ENCODE peak calls at places on chromosome 9, in five cellular contexts. One of them, this sample, is unnamed.

GRCh38 chr9:33468215-33468730 is 5.5 kb downstream of the NOL6 start:
- DNase-seq in HepG2: no peak
- DNase-seq in H1: no peak
- DNase-seq in K562: no peak
- DNase-seq in GM12878: no peak
- DNase-seq in this sample: no peak

GRCh38 chr9:107158321-107158720 is 124.8 kb upstream of the RAD23B start:
- DNase-seq in HepG2: peak
- DNase-seq in H1: peak
- DNase-seq in K562: no peak
- DNase-seq in GM12878: no peak
- DNase-seq in this sample: peak

GRCh38 chr9:32524558-32525461 is 1.2 kb downstream of the RIGI start:
- DNase-seq in HepG2: peak
- DNase-seq in H1: no peak
- DNase-seq in K562: no peak
- DNase-seq in GM12878: peak
- DNase-seq in this sample: peak

GRCh38 chr9:122580360-122580759 is 2.8 kb downstream of the OR1L8 start:
- DNase-seq in HepG2: no peak
- DNase-seq in H1: no peak
- DNase-seq in K562: peak
- DNase-seq in GM12878: no peak
- DNase-seq in this sample: no peak

GRCh38 chr9:124411514-124412227 is 3.6 kb downstream of the PSMB7 start:
- DNase-seq in HepG2: no peak
- DNase-seq in H1: no peak
- DNase-seq in K562: no peak
- DNase-seq in GM12878: no peak
- DNase-seq in this sample: no peak

GRCh38 chr9:130410443-130410842 is 34.3 kb upstream of the ASS1 start:
- DNase-seq in HepG2: no peak
- DNase-seq in H1: no peak
- DNase-seq in K562: no peak
- DNase-seq in GM12878: no peak
- DNase-seq in this sample: no peak

GRCh38 chr9:70936536-70936935 is 184.9 kb downstream of the TRPM3 start:
- DNase-seq in HepG2: no peak
- DNase-seq in H1: no peak
- DNase-seq in K562: no peak
- DNase-seq in GM12878: no peak
- DNase-seq in this sample: no peak

GRCh38 chr9:129665008-129665771 is at the start of gene PRRX2:
- DNase-seq in HepG2: no peak
- DNase-seq in H1: peak
- DNase-seq in K562: no peak
- DNase-seq in GM12878: no peak
- DNase-seq in this sample: peak

GRCh38 chr9:2465921-2466460 is 155.6 kb upstream of the VLDLR start:
- DNase-seq in HepG2: peak
- DNase-seq in H1: no peak
- DNase-seq in K562: no peak
- DNase-seq in GM12878: peak
- DNase-seq in this sample: peak

GRCh38 chr9:108270041-108270440 is 585.7 kb downstream of the ACTL7B start:
- DNase-seq in HepG2: no peak
- DNase-seq in H1: no peak
- DNase-seq in K562: no peak
- DNase-seq in GM12878: no peak
- DNase-seq in this sample: no peak

GRCh38 chr9:4904322-4905134 is 80.5 kb upstream of the JAK2 start:
- DNase-seq in HepG2: no peak
- DNase-seq in H1: no peak
- DNase-seq in K562: no peak
- DNase-seq in GM12878: no peak
- DNase-seq in this sample: no peak

GRCh38 chr9:8857330-8858249 is 1058.0 kb upstream of the DMAC1 start:
- DNase-seq in HepG2: no peak
- DNase-seq in H1: peak
- DNase-seq in K562: no peak
- DNase-seq in GM12878: no peak
- DNase-seq in this sample: peak

GRCh38 chr9:98785333-98785933 is 10.9 kb downstream of the ANKS6 start:
- DNase-seq in HepG2: no peak
- DNase-seq in H1: peak
- DNase-seq in K562: no peak
- DNase-seq in GM12878: no peak
- DNase-seq in this sample: no peak

GRCh38 chr9:5817776-5818336 is 15.1 kb downstream of the ERMP1 start:
- DNase-seq in HepG2: peak
- DNase-seq in H1: no peak
- DNase-seq in K562: no peak
- DNase-seq in GM12878: no peak
- DNase-seq in this sample: no peak

GRCh38 chr9:81479573-81479972 is 209.8 kb downstream of the TLE1 start:
- DNase-seq in HepG2: no peak
- DNase-seq in H1: no peak
- DNase-seq in K562: no peak
- DNase-seq in GM12878: no peak
- DNase-seq in this sample: no peak

GRCh38 chr9:116842658-116843057 is 155.6 kb downstream of the TRIM32 start:
- DNase-seq in HepG2: peak
- DNase-seq in H1: peak
- DNase-seq in K562: peak
- DNase-seq in GM12878: no peak
- DNase-seq in this sample: peak

GRCh38 chr9:116057371-116057770 is 96.2 kb upstream of the PAPPA start:
- DNase-seq in HepG2: no peak
- DNase-seq in H1: no peak
- DNase-seq in K562: no peak
- DNase-seq in GM12878: no peak
- DNase-seq in this sample: no peak

GRCh38 chr9:121748727-121749546 is 97.5 kb downstream of the DAB2IP start:
- DNase-seq in HepG2: peak
- DNase-seq in H1: no peak
- DNase-seq in K562: no peak
- DNase-seq in GM12878: no peak
- DNase-seq in this sample: no peak

GRCh38 chr9:123470121-123470851 is 114.3 kb downstream of the CRB2 start:
- DNase-seq in HepG2: peak
- DNase-seq in H1: no peak
- DNase-seq in K562: no peak
- DNase-seq in GM12878: no peak
- DNase-seq in this sample: no peak

GRCh38 chr9:120920495-120921178 is 6.0 kb downstream of the TRAF1 start:
- DNase-seq in HepG2: no peak
- DNase-seq in H1: no peak
- DNase-seq in K562: no peak
- DNase-seq in GM12878: no peak
- DNase-seq in this sample: no peak

GRCh38 chr9:18543406-18543965 is 69.5 kb downstream of the ADAMTSL1 start:
- DNase-seq in HepG2: no peak
- DNase-seq in H1: no peak
- DNase-seq in K562: no peak
- DNase-seq in GM12878: no peak
- DNase-seq in this sample: no peak

DNA sequence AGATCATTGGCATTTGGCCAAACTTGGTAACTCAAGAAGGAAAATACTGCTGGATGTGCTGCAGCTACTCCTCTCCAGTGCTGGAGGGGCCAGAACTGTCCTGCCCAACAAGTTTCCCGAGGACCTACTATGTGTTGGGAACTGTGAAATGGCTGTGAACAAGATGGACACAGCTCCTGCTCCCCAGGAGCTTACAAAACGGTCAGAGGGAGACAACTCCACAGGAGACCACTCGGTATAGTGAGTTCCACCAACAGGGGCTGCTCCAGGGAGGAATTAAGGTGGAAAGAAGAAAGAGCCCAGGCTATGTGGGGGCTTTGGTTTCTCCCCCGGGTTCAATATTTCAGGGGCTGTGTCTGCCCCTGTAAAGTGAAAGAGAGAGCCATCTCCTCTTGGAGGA is 78.8 kb downstream of the GNA14 start:
- DNase-seq in HepG2: no peak
- DNase-seq in H1: no peak
- DNase-seq in K562: no peak
- DNase-seq in GM12878: no peak
- DNase-seq in this sample: peak
- TF ChIP-seq CREB1 in HepG2: no peak
- TF ChIP-seq CREB1 in H1: no peak
- TF ChIP-seq CREB1 in K562: no peak
- TF ChIP-seq CREB1 in GM12878: no peak
- TF ChIP-seq CREB1 in this sample: no peak

GRCh38 chr9:88783613-88784230 is 207.5 kb upstream of the S1PR3 start:
- DNase-seq in HepG2: no peak
- DNase-seq in H1: peak
- DNase-seq in K562: no peak
- DNase-seq in GM12878: no peak
- DNase-seq in this sample: no peak
- H2AFZ ChIP-seq in HepG2: no peak
- H2AFZ ChIP-seq in H1: no peak
- H2AFZ ChIP-seq in K562: no peak
- H2AFZ ChIP-seq in GM12878: no peak
- H2AFZ ChIP-seq in this sample: no peak

GRCh38 chr9:133517711-133518110 is 7.0 kb downstream of the MYMK start:
- DNase-seq in HepG2: no peak
- DNase-seq in H1: no peak
- DNase-seq in K562: no peak
- DNase-seq in GM12878: no peak
- DNase-seq in this sample: no peak

GRCh38 chr9:133515615-133516255 is 9.0 kb downstream of the MYMK start:
- DNase-seq in HepG2: no peak
- DNase-seq in H1: no peak
- DNase-seq in K562: no peak
- DNase-seq in GM12878: no peak
- DNase-seq in this sample: no peak

GRCh38 chr9:133516961-133517350 is 7.8 kb downstream of the MYMK start:
- DNase-seq in HepG2: no peak
- DNase-seq in H1: no peak
- DNase-seq in K562: no peak
- DNase-seq in GM12878: no peak
- DNase-seq in this sample: no peak

GRCh38 chr9:133515240-133515610 is 9.5 kb downstream of the MYMK start:
- DNase-seq in HepG2: no peak
- DNase-seq in H1: no peak
- DNase-seq in K562: no peak
- DNase-seq in GM12878: no peak
- DNase-seq in this sample: no peak

DNA sequence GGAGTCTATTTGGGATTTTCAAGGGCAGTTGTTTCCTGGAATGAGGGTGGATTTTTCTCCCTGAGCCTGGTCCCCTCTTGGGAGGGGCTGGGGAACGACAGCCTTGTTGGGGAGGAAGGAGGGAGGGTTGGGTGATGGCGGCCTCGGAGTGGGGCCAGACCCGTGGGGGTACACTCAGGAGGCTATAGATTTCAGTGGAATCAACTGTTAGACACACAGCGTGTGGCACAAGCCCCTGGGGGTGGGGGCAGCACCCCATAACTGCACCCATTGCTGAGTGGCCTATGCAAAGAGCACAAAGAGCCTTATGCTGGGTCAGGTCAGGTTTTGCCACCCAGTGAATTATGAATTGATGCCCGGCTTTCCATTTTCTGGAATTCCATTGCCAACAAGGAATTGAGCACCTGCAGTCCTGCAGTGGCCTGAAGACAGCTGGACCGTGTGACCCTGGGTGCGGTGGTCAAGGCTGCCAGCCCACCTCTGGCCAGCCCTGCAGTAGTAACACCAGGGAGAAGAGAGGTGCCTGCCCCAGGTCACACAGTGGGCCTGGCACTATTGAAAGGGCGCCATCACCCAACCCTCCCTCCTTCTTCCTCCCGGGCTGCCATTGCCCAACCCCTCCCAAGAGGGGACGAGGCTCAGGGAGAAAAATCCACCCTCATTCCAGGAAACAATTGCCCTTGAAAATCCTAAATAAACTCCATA is 8.4 kb downstream of the MYMK start:
- DNase-seq in HepG2: no peak
- DNase-seq in H1: no peak
- DNase-seq in K562: no peak
- DNase-seq in GM12878: no peak
- DNase-seq in this sample: no peak
- TF ChIP-seq CREB1 in HepG2: no peak
- TF ChIP-seq CREB1 in H1: no peak
- TF ChIP-seq CREB1 in K562: no peak
- TF ChIP-seq CREB1 in GM12878: no peak
- TF ChIP-seq CREB1 in this sample: no peak

DNA sequence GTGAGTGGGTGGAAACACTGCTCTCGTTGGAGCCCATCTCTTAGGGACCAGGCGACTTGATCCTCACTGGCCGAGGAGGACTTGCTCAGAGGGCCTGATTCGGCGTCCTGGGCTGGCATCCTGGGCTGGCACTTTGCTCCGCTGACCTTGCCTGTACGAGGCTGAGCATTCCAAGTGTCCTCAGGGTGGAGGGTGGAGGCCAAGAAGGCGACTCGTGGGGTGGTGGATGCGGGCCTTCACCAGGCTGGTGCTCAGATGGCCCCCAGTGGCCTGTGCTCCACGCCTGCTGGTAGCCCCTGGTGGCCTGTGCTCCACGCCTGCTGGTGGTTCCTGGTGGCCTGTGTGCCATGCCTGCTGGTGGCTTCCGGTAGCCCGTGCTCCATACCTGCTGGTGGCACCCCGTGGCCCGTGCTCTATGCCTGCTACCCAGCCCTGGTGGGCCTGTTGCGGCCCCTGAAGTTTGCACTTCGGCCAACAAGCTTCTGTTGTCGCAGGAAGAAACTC is 42.9 kb downstream of the PHF2 start:
- DNase-seq in HepG2: no peak
- DNase-seq in H1: peak
- DNase-seq in K562: no peak
- DNase-seq in GM12878: no peak
- DNase-seq in this sample: no peak
- H2AFZ ChIP-seq in HepG2: no peak
- H2AFZ ChIP-seq in H1: no peak
- H2AFZ ChIP-seq in K562: no peak
- H2AFZ ChIP-seq in GM12878: no peak
- H2AFZ ChIP-seq in this sample: no peak

This sample was measured in GM23338.